ENCODE peak calls at places on chromosomes 3 and 15, in four cellular contexts. L is Panc1, O is suprapubic skin, E is GM23338. X is an unnamed sample.
A peak's percentile ranks its signal among the peaks of the same experiment; 100 is the strongest.

GRCh38 chr3:63705092-63705645 is 52.7 kb downstream of the SNTN start:
- DNase-seq in L (no peak), E (no peak), O (no peak), X (no peak)

GRCh38 chr3:27565201-27565827 is 81.1 kb upstream of the SLC4A7 start:
- DNase-seq in O (no peak), E (no peak), L (no peak), X (no peak)

GRCh38 chr3:20064796-20065564 is 24.7 kb downstream of the KAT2B start:
- DNase-seq in O (no peak), L (no peak), E (no peak), X (no peak)

GRCh38 chr3:123319760-123320159 is 118.0 kb downstream of the SEC22A start:
- DNase-seq in O (no peak), E (peak; percentile 72), L (no peak), X (no peak)

GRCh38 chr15:61008915-61009314 is 220.2 kb downstream of the RORA start:
- DNase-seq in E (no peak), O (no peak), L (no peak), X (no peak)

GRCh38 chr15:63434567-63435219 is 53.0 kb upstream of the CA12 start:
- DNase-seq in O (no peak), L (no peak), E (no peak), X (no peak)

GRCh38 chr3:78268087-78268486 is 1228.2 kb downstream of the ROBO2 start:
- DNase-seq in O (no peak), L (no peak), E (no peak), X (no peak)

GRCh38 chr3:23807161-23808015 is 1.6 kb downstream of the UBE2E1 start:
- DNase-seq in L (no peak), O (no peak), E (peak; percentile 36), X (no peak)

GRCh38 chr15:83913034-83913632 is 259.2 kb downstream of the ADAMTSL3 start:
- DNase-seq in E (no peak), O (no peak), L (no peak), X (no peak)

GRCh38 chr15:85137507-85138175 is 156.0 kb downstream of the PDE8A start:
- DNase-seq in L (no peak), O (no peak), E (no peak), X (no peak)

GRCh38 chr15:59165726-59166125 is 40.9 kb upstream of the LDHAL6B start:
- DNase-seq in O (no peak), L (no peak), E (no peak), X (no peak)

GRCh38 chr15:91491131-91491950 is 362.2 kb upstream of the SLCO3A1 start:
- DNase-seq in L (no peak), E (no peak), O (no peak), X (no peak)

GRCh38 chr15:96693990-96694517 is 363.6 kb downstream of the NR2F2 start:
- DNase-seq in L (no peak), E (no peak), O (no peak), X (no peak)

GRCh38 chr3:159200176-159200575 is 398.3 kb downstream of the MFSD1 start:
- DNase-seq in L (no peak), O (no peak), E (no peak), X (no peak)

GRCh38 chr3:82031576-82031975 is 270.1 kb upstream of the GBE1 start:
- DNase-seq in L (no peak), O (no peak), E (no peak), X (no peak)

GRCh38 chr15:70382009-70382749 is 284.5 kb upstream of the TLE3 start:
- DNase-seq in E (no peak), O (no peak), L (no peak), X (no peak)

GRCh38 chr15:27573800-27574485 is 525.2 kb downstream of the OCA2 start:
- DNase-seq in O (no peak), L (no peak), E (no peak), X (no peak)

GRCh38 chr3:58948018-58948417 is 101.8 kb downstream of the CFAP20DC start:
- DNase-seq in E (no peak), L (no peak), O (no peak), X (no peak)

GRCh38 chr15:28989239-28989830 is 103.6 kb downstream of the APBA2 start:
- DNase-seq in L (no peak), O (no peak), E (peak; percentile 61), X (no peak)

GRCh38 chr3:46517016-46517770 is 19.4 kb downstream of the RTP3 start:
- DNase-seq in L (peak; percentile 18), O (no peak), E (no peak), X (no peak)

GRCh38 chr15:97410907-97411575 is 549.5 kb upstream of the ARRDC4 start:
- DNase-seq in O (no peak), E (no peak), L (no peak), X (no peak)

GRCh38 chr15:70504305-70504951 is 258.9 kb downstream of the UACA start:
- DNase-seq in E (no peak), O (no peak), L (no peak), X (peak; percentile 47)

GRCh38 chr3:71962561-71963240 is 177.8 kb upstream of the PROK2 start:
- DNase-seq in O (no peak), E (no peak), L (no peak), X (no peak)

GRCh38 chr15:41968738-41969137 is 3.6 kb downstream of the EHD4 start:
- DNase-seq in O (no peak), L (no peak), E (no peak), X (no peak)

GRCh38 chr3:52120576-52121458 is 33.4 kb downstream of the POC1A start:
- DNase-seq in E (no peak), O (no peak), L (no peak), X (no peak)

GRCh38 chr3:112745567-112746248 is 101.0 kb downstream of the CD200R1L start:
- DNase-seq in O (no peak), E (no peak), L (no peak), X (no peak)

GRCh38 chr3:47882338-47882737 is 79.4 kb downstream of the DHX30 start:
- DNase-seq in E (no peak), O (no peak), L (no peak), X (no peak)

DNA sequence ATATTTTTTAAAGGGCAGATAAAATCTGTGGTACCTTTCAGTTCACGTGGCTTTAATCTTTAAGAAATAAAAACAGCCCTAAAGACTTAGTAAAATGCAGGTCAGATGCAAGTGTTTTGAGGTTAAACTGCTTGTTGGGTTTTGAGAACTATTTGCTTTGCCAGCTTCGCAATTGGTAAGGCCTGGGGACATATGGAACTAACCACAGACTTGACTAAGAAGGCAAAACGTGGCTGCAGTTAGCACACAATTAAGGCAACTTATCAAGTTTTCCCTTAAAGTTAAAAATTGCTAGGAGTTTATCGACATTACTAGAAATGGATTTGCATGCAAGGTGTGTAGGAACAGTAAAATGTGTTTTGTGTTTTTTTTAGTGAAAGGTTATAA is 206.9 kb downstream of the ZNF385D start:
- DNase-seq in E (peak; percentile 11), L (no peak), O (no peak), X (no peak)
- H3K4me3 ChIP-seq in E (peak overlapping the region; percentile 20), L (no peak overlapping the region), O (no peak overlapping the region), X (no peak overlapping the region)

DNA sequence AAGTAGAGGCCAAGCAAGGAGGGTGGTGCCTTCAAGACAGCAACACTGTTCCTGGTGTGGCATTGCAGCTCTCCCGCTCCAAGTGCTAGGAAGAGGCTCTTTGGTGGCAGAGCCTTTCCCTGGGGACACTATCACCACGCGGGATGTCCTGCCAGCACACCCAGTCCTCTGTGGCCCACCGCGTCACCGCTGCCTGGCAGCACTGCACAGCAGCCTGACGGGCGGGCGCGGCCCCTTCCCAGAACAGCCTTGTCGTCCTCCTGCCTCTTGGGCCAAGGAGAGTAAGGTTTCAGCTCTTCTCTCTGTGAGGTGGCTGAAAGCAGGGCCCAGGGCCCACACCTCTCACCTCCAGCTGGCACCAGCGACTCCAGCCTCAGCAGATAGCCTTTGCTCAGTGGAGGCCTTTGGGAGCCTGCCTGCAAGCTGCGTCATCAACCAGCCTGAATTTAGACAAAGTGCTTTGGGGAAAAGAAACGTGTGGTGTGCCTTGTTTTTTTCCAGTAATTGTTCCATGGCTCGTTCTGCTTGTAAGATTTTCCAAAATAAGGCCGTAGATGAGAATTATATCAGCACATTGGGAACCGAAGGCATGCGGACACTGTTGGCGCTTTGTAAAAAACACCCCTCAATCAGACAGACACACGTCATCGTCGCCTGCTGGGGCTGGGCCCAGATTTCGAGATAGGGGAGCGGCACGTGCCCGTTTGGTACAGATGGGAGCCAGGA is 65.0 kb downstream of the AAGAB start:
- DNase-seq in O (peak; percentile 88), L (no peak), E (no peak), X (peak; percentile 66)
- TF ChIP-seq POLR2AphosphoS5 in O (peak; percentile 47), L (no peak), E (no peak), X (no peak)

GRCh38 chr15:99706557-99707303 is 26.5 kb downstream of the LYSMD4 start:
- DNase-seq in O (no peak), E (no peak), L (no peak), X (no peak)
- H3K4me3 ChIP-seq in O (no peak overlapping the region), E (no peak overlapping the region), L (no peak overlapping the region), X (no peak overlapping the region)

DNA sequence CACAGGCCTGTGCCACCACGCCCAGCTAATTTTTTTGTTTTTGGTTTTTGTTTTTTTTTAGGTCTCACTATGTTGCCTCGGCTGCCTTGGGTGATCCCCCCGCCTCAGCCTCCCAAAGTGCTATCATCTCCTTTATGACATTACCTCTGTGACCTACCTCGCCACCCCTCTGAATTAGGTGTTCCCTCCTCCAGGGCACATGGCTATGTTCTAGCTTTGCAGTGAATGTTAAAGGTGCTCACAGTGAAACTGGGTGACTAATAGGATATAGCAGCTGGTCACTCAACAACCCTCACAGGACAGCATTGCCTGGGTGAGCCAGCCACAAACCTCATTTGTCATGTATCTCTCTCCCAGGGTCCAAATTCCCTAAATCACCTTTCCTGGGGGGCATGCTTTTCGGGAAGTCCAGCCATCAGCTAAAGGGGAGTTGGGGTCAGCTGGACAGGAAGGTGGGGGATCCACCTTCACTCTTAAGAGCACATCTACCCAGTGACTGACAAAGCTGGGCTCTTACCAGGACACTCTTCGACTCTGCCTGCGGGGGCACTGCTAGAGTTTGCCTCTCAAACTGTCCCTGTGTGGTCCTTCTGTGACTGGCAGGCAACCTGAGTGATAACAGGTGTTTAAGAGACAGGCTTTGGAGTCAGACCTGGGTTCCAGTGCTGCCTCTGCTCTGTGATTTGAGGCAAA is 1.6 kb upstream of the TTLL3 start:
- DNase-seq in O (no peak), E (peak; percentile 86), L (no peak), X (no peak)
- TF ChIP-seq POLR2AphosphoS5 in O (no peak), E (peak; percentile 28), L (no peak), X (no peak)

GRCh38 chr3:149080699-149081091 is 5.6 kb downstream of the HLTF start:
- DNase-seq in L (no peak), O (no peak), E (no peak), X (no peak)
- H3K4me3 ChIP-seq in L (no peak overlapping the region), O (no peak overlapping the region), E (no peak overlapping the region), X (no peak overlapping the region)

GRCh38 chr3:127736801-127737539 is 64.2 kb downstream of the ABTB1 start:
- DNase-seq in E (no peak), L (no peak), O (no peak), X (no peak)

GRCh38 chr3:127740136-127740915 is 67.6 kb downstream of the ABTB1 start:
- DNase-seq in L (no peak), E (no peak), O (no peak), X (no peak)

GRCh38 chr3:127735767-127736693 is 63.3 kb downstream of the ABTB1 start:
- DNase-seq in E (no peak), L (no peak), O (no peak), X (no peak)

GRCh38 chr3:127739347-127740135 is 66.8 kb downstream of the ABTB1 start:
- DNase-seq in O (no peak), E (no peak), L (no peak), X (no peak)

GRCh38 chr3:127738192-127738840 is 65.6 kb downstream of the ABTB1 start:
- DNase-seq in O (no peak), L (no peak), E (no peak), X (peak; percentile 74)
- TF ChIP-seq POLR2AphosphoS5 in O (no peak), L (no peak), E (no peak), X (peak; percentile 74)